ENCODE peak calls at places on chromosomes 1 and 21, in eight cellular contexts. K is transverse colon, H is spleen, L is breast epithelium, F is Panc1, R is vagina, T is SK-N-SH, S is GM23338. Z is an unnamed sample.

GRCh38 chr1:198544265-198544664 is 3.8 kb upstream of the ATP6V1G3 start:
- DNase-seq in K (no peak), H (no peak), L (no peak), F (no peak), R (no peak), T (peak; percentile 6), S (no peak), Z (no peak)

GRCh38 chr1:35476099-35476674 is 81.0 kb downstream of the KIAA0319L start:
- DNase-seq in K (no peak), H (no peak), L (no peak), F (no peak), R (no peak), T (no peak), S (no peak), Z (no peak)

GRCh38 chr1:16926491-16927195 is 4.9 kb downstream of the CROCC start:
- DNase-seq in K (no peak), H (no peak), L (no peak), F (no peak), R (no peak), T (peak; percentile 71), S (peak; percentile 87), Z (no peak)

GRCh38 chr21:40013001-40013735 is 145.9 kb downstream of the PCP4 start:
- DNase-seq in K (no peak), H (peak; percentile 50), L (no peak), F (no peak), R (no peak), T (no peak), S (no peak), Z (no peak)

GRCh38 chr1:10789392-10790154 is 6.9 kb downstream of the CASZ1 start:
- DNase-seq in K (no peak), H (no peak), L (no peak), F (no peak), R (no peak), T (no peak), S (no peak), Z (no peak)

GRCh38 chr1:209855623-209856022 is 27.9 kb downstream of the UTP25 start:
- DNase-seq in K (no peak), H (no peak), L (no peak), F (no peak), R (no peak), T (no peak), S (no peak), Z (no peak)

GRCh38 chr1:151773698-151774097 is 10.4 kb upstream of the MRPL9 start:
- DNase-seq in K (no peak), H (no peak), L (no peak), F (no peak), R (no peak), T (no peak), S (no peak), Z (no peak)

GRCh38 chr21:39463308-39463707 is 11.5 kb downstream of the SH3BGR start:
- DNase-seq in K (no peak), H (no peak), L (no peak), F (no peak), R (no peak), T (no peak), S (no peak), Z (no peak)

GRCh38 chr21:35222541-35222941 is 173.4 kb upstream of the RUNX1 start:
- DNase-seq in K (no peak), H (no peak), L (no peak), F (no peak), R (no peak), T (no peak), S (no peak), Z (no peak)

GRCh38 chr1:113899101-113899500 is 5.5 kb downstream of the AP4B1 start:
- DNase-seq in K (no peak), H (no peak), L (no peak), F (no peak), R (no peak), T (no peak), S (no peak), Z (no peak)

GRCh38 chr1:208834346-208835081 is 590.3 kb upstream of the PLXNA2 start:
- DNase-seq in K (no peak), H (no peak), L (no peak), F (no peak), R (no peak), T (no peak), S (peak; percentile 3), Z (no peak)

GRCh38 chr21:38500073-38500472 is 1.8 kb upstream of the ERG start:
- DNase-seq in K (no peak), H (no peak), L (no peak), F (no peak), R (no peak), T (no peak), S (no peak), Z (no peak)

GRCh38 chr1:108521990-108522393 is 37.9 kb upstream of the EEIG2 start:
- DNase-seq in K (no peak), H (no peak), L (no peak), F (no peak), R (no peak), T (no peak), S (no peak), Z (no peak)

GRCh38 chr21:35615325-35615724 is 445.0 kb downstream of the SETD4 start:
- DNase-seq in K (no peak), H (no peak), L (no peak), F (no peak), R (no peak), T (no peak), S (no peak), Z (no peak)

GRCh38 chr1:226738421-226738994 is 574 bp downstream of the ITPKB start:
- DNase-seq in K (peak; percentile 48), H (peak; percentile 91), L (no peak), F (no peak), R (no peak), T (peak; percentile 67), S (peak; percentile 68), Z (no peak)

DNA sequence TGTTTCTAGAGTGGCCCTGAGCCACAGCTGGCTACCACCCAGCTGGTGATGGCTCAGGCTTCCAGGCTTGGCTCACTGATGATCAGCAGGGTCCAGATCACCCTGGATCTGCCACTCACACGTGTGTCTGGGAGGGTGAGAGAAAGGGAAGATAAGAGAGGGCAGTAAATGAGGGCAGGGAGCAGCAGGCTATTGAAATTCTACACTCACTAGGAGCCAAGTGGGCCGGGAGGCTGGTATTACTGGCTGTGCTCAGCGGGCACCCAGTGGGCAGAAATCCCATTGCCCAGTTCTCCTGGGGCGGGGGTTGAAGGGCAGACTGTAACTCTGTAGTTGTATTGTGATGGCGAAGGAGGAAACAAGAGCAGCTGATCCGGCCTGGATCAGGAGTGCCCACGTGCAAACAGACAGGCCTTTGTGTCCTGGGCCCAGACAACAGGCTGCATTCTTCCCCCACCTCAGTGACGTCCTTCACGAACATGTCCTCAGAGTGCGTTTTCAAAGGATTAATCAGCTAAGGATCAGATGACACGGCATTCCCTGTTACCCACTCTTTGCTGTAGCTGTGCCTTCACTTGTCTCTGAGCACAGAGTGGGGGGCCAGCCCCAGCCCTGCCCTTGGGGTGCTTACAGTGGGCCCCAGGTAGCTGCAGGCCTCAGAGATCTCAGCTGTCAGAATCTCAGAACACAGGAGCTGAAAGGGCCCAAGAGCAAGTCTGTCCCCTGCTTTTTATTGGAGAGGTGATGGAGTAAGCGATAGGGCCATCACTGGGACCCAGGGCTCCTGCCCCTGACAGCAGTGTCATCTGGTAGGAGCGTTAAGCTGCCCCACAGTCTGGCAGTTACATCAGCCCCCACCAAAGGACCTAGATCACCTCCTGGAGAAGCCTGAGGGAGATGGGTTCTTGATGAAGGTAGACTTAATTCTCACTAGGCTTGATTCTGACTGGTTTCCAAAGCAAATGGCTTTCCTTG is 60.5 kb downstream of the ATP1A1 start:
- DNase-seq in K (peak; percentile 60), H (no peak), L (no peak), F (no peak), R (no peak), T (no peak), S (no peak), Z (no peak)
- TF ChIP-seq POLR2AphosphoS5 in K (no peak), H (no peak), L (no peak), F (no peak), R (no peak), T (no peak), S (no peak), Z (no peak)

DNA sequence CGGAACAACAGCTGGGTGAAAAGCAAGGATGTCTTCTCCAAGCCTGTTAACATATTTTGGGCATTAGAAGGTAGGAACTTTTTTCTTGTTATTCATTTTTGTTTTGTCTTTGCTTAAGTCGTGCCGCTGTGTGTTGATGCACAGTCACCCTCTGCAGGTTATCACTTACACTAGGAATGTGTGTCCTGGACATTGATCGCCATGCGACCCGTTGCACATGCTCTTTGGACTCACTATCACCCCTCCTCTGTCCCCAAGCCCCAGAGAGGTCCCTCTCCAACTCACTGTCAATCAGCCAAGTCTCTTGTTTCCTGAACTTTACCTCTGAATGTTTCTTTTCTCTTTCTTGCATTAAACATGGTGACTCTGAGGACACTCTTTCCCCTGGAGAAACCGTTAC is 40.0 kb upstream of the CD101 start:
- DNase-seq in K (no peak), H (no peak), L (no peak), F (no peak), R (peak; percentile 58), T (no peak), S (no peak), Z (no peak)
- H3K4me3 ChIP-seq in K (no peak overlapping the region), H (no peak overlapping the region), L (no peak overlapping the region), F (no peak overlapping the region), R (no peak overlapping the region), T (no peak overlapping the region), S (no peak overlapping the region), Z (no peak overlapping the region)

GRCh38 chr1:237261198-237261597 is 219.2 kb downstream of the RYR2 start:
- DNase-seq in K (no peak), H (no peak), L (no peak), F (no peak), R (no peak), T (peak; percentile 33), S (no peak), Z (no peak)

GRCh38 chr1:237255071-237255470 is 213.1 kb downstream of the RYR2 start:
- DNase-seq in K (no peak), H (no peak), L (no peak), F (no peak), R (no peak), T (no peak), S (no peak), Z (no peak)

GRCh38 chr1:237258871-237259270 is 216.9 kb downstream of the RYR2 start:
- DNase-seq in K (peak; percentile 14), H (no peak), L (no peak), F (no peak), R (no peak), T (peak; percentile 66), S (no peak), Z (no peak)
- TF ChIP-seq POLR2AphosphoS5 in K (no peak), H (peak; percentile 41), L (no peak), F (no peak), R (no peak), T (no peak), S (no peak), Z (no peak)

GRCh38 chr1:183027791-183028190 is 4.6 kb downstream of the LAMC1 start:
- DNase-seq in K (no peak), H (no peak), L (no peak), F (no peak), R (no peak), T (no peak), S (no peak), Z (no peak)

GRCh38 chr1:183025782-183026774 is 2.9 kb downstream of the LAMC1 start:
- DNase-seq in K (no peak), H (no peak), L (no peak), F (no peak), R (no peak), T (no peak), S (no peak), Z (no peak)

GRCh38 chr1:183029591-183030000 is 6.4 kb downstream of the LAMC1 start:
- DNase-seq in K (no peak), H (no peak), L (no peak), F (no peak), R (no peak), T (no peak), S (no peak), Z (no peak)

GRCh38 chr1:183024352-183025337 is 1.4 kb downstream of the LAMC1 start:
- DNase-seq in K (no peak), H (no peak), L (no peak), F (no peak), R (no peak), T (no peak), S (no peak), Z (no peak)

GRCh38 chr1:183027031-183027430 is 3.8 kb downstream of the LAMC1 start:
- DNase-seq in K (no peak), H (no peak), L (no peak), F (no peak), R (no peak), T (no peak), S (no peak), Z (no peak)
- H3K4me3 ChIP-seq in K (no peak overlapping the region), H (no peak overlapping the region), L (peak overlapping the region; percentile 94), F (no peak overlapping the region), R (peak overlapping the region; percentile 98), T (peak overlapping the region; percentile 70), S (no peak overlapping the region), Z (no peak overlapping the region)

Z was measured in SK-N-MC.